ENCODE peak calls at places on chromosome 19, in five cellular contexts. X is pulmonary artery endothelial cell; K is stimulated activated CD8-positive, alpha-beta memory T cell treated with anti-CD3 and anti-CD28 coated beads, Interleukin-12 subunit alpha, Interleukin-12 subunit beta, amount 100 ng/mL, for 4 hours; P is kidney tubule cell; Y is Karpas-422. H is an unnamed sample.

GRCh38 chr19:2261438-2262172 is 5.4 kb upstream of the JSRP1 start:
- DNase-seq in P (peak; percentile 31), Y (peak; percentile 87), X (no peak), K (no peak), H (no peak)

GRCh38 chr19:3358919-3359849 is 7.2 kb upstream of the NFIC start:
- DNase-seq in P (peak; percentile 61), K (peak; percentile 70), X (no peak), Y (peak; percentile 69), H (peak; percentile 87)

GRCh38 chr19:40906512-40906911 is 24.5 kb upstream of the CYP2A7 start:
- DNase-seq in X (no peak), P (no peak), K (no peak), Y (no peak), H (no peak)

GRCh38 chr19:16062789-16063188 is 13.5 kb upstream of the TPM4 start:
- DNase-seq in P (peak; percentile 43), K (no peak), X (no peak), Y (peak; percentile 88), H (peak; percentile 76)

GRCh38 chr19:19627716-19628498 is at the start of gene LPAR2:
- DNase-seq in P (peak; percentile 78), Y (peak; percentile 88), X (no peak), K (peak; percentile 74), H (peak; percentile 87)

GRCh38 chr19:19538077-19538764 is at the start of gene CILP2:
- DNase-seq in Y (peak; percentile 73), K (no peak), X (no peak), P (no peak), H (no peak)

GRCh38 chr19:33501957-33502356 is 19.6 kb downstream of the PEPD start:
- DNase-seq in K (no peak), Y (no peak), P (no peak), X (no peak), H (no peak)

GRCh38 chr19:47036233-47036651 is 12.2 kb downstream of the TMEM160 start:
- DNase-seq in K (no peak), Y (peak; percentile 67), X (no peak), P (no peak), H (peak; percentile 54)

GRCh38 chr19:12194827-12195500 is 32.1 kb downstream of the ZNF136 start:
- DNase-seq in P (peak; percentile 86), Y (no peak), K (peak; percentile 50), X (no peak), H (no peak)

GRCh38 chr19:29837448-29837961 is 25.7 kb downstream of the CCNE1 start:
- DNase-seq in K (no peak), P (no peak), X (no peak), Y (no peak), H (no peak)

GRCh38 chr19:41311613-41312012 is 1.6 kb downstream of the CCDC97 start:
- DNase-seq in K (no peak), X (no peak), P (no peak), Y (no peak), H (no peak)

GRCh38 chr19:12930002-12930645 is 3.4 kb downstream of the FARSA start:
- DNase-seq in K (no peak), X (no peak), P (no peak), Y (no peak), H (no peak)

GRCh38 chr19:3655402-3656072 is 28.9 kb upstream of the CACTIN start:
- DNase-seq in K (no peak), Y (peak; percentile 85), X (peak; percentile 36), P (no peak), H (peak; percentile 85)

GRCh38 chr19:10748195-10748923 is 30.5 kb downstream of the DNM2 start:
- DNase-seq in P (no peak), X (no peak), Y (no peak), K (no peak), H (peak; percentile 37)

GRCh38 chr19:1004803-1005664 is 4.8 kb downstream of the GRIN3B start:
- DNase-seq in P (no peak), X (no peak), Y (no peak), K (no peak), H (no peak)

GRCh38 chr19:17860331-17860992 is 752 bp downstream of the RPL18A start:
- DNase-seq in P (no peak), Y (peak; percentile 58), K (no peak), X (no peak), H (no peak)